ENCODE peak calls at places on chromosomes 1 and 21, in seven cellular contexts. I is iris pigment epithelial cell; A is stimulated activated naive B cell treated with anti-CD40 and anti-IgM and Interleukin-4, amounts not matched to agents 10 μg/mL and 1 μg/mL and 100 μg/mL, for 72 hours; W is H7; E is CD8-positive, alpha-beta memory T cell; C is activated T-helper 1 cell treated with anti-CD3 and anti-CD28 coated beads, Interleukin-12 subunit alpha, Interleukin-12 subunit beta, Interleukin-2, Interleukin-4 antibody, amounts not matched to agents 30 ng/mL and 10 ng/mL and 1 ng/mL, durations not matched to agents 14 hours and 24 hours and 36 hours; P is GM23248. Y is an unnamed sample.

GRCh38 chr21:21156919-21157318 is 158.7 kb downstream of the NCAM2 start:
- DNase-seq in P (peak), C (no peak), A (no peak), W (no peak), I (no peak), E (no peak), Y (no peak)

GRCh38 chr1:11979818-11980675 is at the start of gene MFN2:
- DNase-seq in P (peak), I (peak), W (peak), A (peak), E (peak), C (peak), Y (peak)

GRCh38 chr1:85225624-85226380 is 25.0 kb upstream of the SYDE2 start:
- DNase-seq in I (peak), P (peak), E (no peak), A (no peak), W (no peak), C (no peak), Y (no peak)

GRCh38 chr1:85135456-85135798 is 65.4 kb downstream of the SYDE2 start:
- DNase-seq in I (no peak), E (no peak), C (no peak), A (no peak), W (no peak), P (no peak), Y (no peak)

GRCh38 chr1:231059566-231060193 is 19.6 kb upstream of the FAM89A start:
- DNase-seq in C (no peak), P (peak), W (no peak), I (no peak), A (no peak), E (no peak), Y (no peak)

GRCh38 chr1:15850450-15851079 is 3.1 kb downstream of the SPEN start:
- DNase-seq in P (peak), E (no peak), W (no peak), A (no peak), I (no peak), C (no peak), Y (no peak)

GRCh38 chr1:67394548-67394947 is 35.7 kb downstream of the SERBP1 start:
- DNase-seq in P (no peak), C (no peak), W (no peak), I (no peak), A (no peak), E (no peak), Y (no peak)

GRCh38 chr1:10211805-10212405 is 1.5 kb downstream of the KIF1B start:
- DNase-seq in A (no peak), W (peak), C (no peak), I (peak), P (no peak), E (no peak), Y (no peak)

GRCh38 chr1:193634470-193634869 is 448.1 kb upstream of the B3GALT2 start:
- DNase-seq in P (peak), E (peak), A (no peak), C (no peak), I (peak), W (no peak), Y (peak)

GRCh38 chr1:8094481-8095241 is 68.6 kb upstream of the ERRFI1 start:
- DNase-seq in E (no peak), C (no peak), A (no peak), I (peak), P (peak), W (no peak), Y (no peak)

GRCh38 chr1:209863766-209864485 is 36.2 kb downstream of the UTP25 start:
- DNase-seq in C (no peak), A (no peak), E (no peak), P (no peak), I (no peak), W (no peak), Y (no peak)

GRCh38 chr1:63601061-63601460 is 7.8 kb downstream of the PGM1 start:
- DNase-seq in I (no peak), E (no peak), C (no peak), P (peak), W (no peak), A (no peak), Y (no peak)

GRCh38 chr1:208500379-208500778 is 256.2 kb upstream of the PLXNA2 start:
- DNase-seq in C (no peak), W (no peak), I (no peak), A (no peak), E (no peak), P (no peak), Y (no peak)